ENCODE peak calls at places on chromosomes 11 and 22, in five cellular contexts. J is B cell, K is PC-9, V is K562, P is bronchial epithelial cell. O is an unnamed sample.

GRCh38 chr11:128886401-128887119 is 4.6 kb upstream of the KCNJ5 start:
- DNase-seq in V (no peak), J (no peak), P (peak), K (no peak), O (peak)

GRCh38 chr11:59607703-59608454 is 7.7 kb downstream of the OSBP start:
- DNase-seq in K (no peak), P (no peak), V (no peak), J (no peak), O (no peak)

GRCh38 chr11:729492-730074 is 17.7 kb upstream of the TALDO1 start:
- DNase-seq in P (peak), J (no peak), V (no peak), K (no peak), O (no peak)

GRCh38 chr11:31861011-31861410 is 49.9 kb upstream of the PAX6 start:
- DNase-seq in V (no peak), K (no peak), J (no peak), P (no peak), O (no peak)

GRCh38 chr11:113296016-113296415 is 18.4 kb upstream of the TTC12 start:
- DNase-seq in P (no peak), K (no peak), J (no peak), V (no peak), O (no peak)

GRCh38 chr11:17421781-17422180 is 33.3 kb upstream of the KCNJ11 start:
- DNase-seq in V (no peak), J (no peak), P (no peak), K (no peak), O (no peak)

GRCh38 chr11:67646535-67647336 is 3.8 kb downstream of the ACY3 start:
- DNase-seq in P (no peak), V (no peak), J (peak), K (peak), O (no peak)

GRCh38 chr11:11608783-11609232 is 13.0 kb downstream of the GALNT18 start:
- DNase-seq in K (no peak), J (no peak), V (no peak), P (peak), O (no peak)

GRCh38 chr11:56624661-56625110 is 10.0 kb upstream of the OR5M1 start:
- DNase-seq in V (peak), P (peak), J (no peak), K (peak), O (no peak)

GRCh38 chr22:43206515-43207161 is 19.7 kb upstream of the TTLL12 start:
- DNase-seq in K (no peak), V (no peak), J (no peak), P (no peak), O (no peak)

GRCh38 chr22:32698926-32699619 is 102.4 kb upstream of the TIMP3 start:
- DNase-seq in V (no peak), J (no peak), K (no peak), P (no peak), O (no peak)

GRCh38 chr11:117870176-117870952 is 6.1 kb downstream of the FXYD6 start:
- DNase-seq in J (no peak), K (no peak), P (no peak), V (no peak), O (no peak)

GRCh38 chr11:62137276-62137861 is 13.6 kb downstream of the INCENP start:
- DNase-seq in V (no peak), J (no peak), P (no peak), K (no peak), O (no peak)

GRCh38 chr11:46930089-46930488 is 6.5 kb upstream of the CSTPP1 start:
- DNase-seq in P (peak), V (no peak), K (peak), J (no peak), O (no peak)

GRCh38 chr11:65868076-65868667 is 4.4 kb downstream of the EFEMP2 start:
- DNase-seq in P (no peak), J (peak), V (no peak), K (no peak), O (no peak)

GRCh38 chr11:69642549-69642912 is 1.6 kb downstream of the CCND1 start:
- DNase-seq in J (peak), K (no peak), P (no peak), V (peak), O (peak)

GRCh38 chr22:43057641-43058040 is 31.6 kb downstream of the TTLL1 start:
- DNase-seq in V (no peak), P (no peak), K (no peak), J (no peak), O (no peak)

GRCh38 chr11:58965246-58965985 is 26.1 kb downstream of the GLYATL1 start:
- DNase-seq in V (no peak), J (no peak), P (peak), K (no peak), O (no peak)

GRCh38 chr11:94815705-94816344 is 47.7 kb downstream of the AMOTL1 start:
- DNase-seq in V (no peak), J (no peak), K (no peak), P (no peak), O (peak)

GRCh38 chr11:3859373-3859881 is 4.0 kb downstream of the STIM1 start:
- DNase-seq in V (peak), K (no peak), J (no peak), P (no peak), O (no peak)

GRCh38 chr11:2929880-2930704 is 872 bp upstream of the PHLDA2 start:
- DNase-seq in K (peak), P (peak), V (peak), J (no peak), O (peak)

GRCh38 chr11:104713366-104713765 is 184.9 kb downstream of the CASP12 start:
- DNase-seq in K (no peak), V (no peak), J (no peak), P (no peak), O (no peak)

GRCh38 chr11:110759972-110760381 is 47.7 kb upstream of the ARHGAP20 start:
- DNase-seq in K (no peak), V (no peak), J (no peak), P (peak), O (no peak)

GRCh38 chr22:29225422-29226090 is 19.9 kb downstream of the EMID1 start:
- DNase-seq in J (no peak), K (no peak), V (no peak), P (no peak), O (no peak)

DNA sequence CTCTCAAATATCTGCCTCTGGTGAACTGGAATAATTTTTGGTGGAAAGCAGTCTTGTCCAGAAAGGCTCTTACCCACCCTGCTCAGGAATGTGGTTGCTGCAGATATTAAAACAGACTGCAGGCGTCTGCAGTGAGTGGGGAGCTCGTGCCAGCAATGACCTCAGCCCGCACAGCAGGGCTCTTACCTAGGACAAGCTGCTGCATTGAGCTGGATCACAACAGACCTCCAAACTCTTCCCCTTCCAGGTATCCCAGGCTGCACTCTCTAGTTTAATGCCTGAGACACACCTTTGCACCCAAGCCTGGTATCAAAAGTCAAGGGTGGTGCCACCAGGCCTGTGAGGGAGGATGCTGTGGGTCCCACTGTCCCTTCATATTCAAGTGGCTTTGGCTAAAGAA is 69.7 kb upstream of the CDON start:
- DNase-seq in V (no peak), K (peak), J (no peak), P (peak), O (no peak)
- TF ChIP-seq CTCF in V (no peak), K (no peak), J (no peak), P (no peak), O (no peak)

GRCh38 chr11:45212566-45213315 is 66.3 kb downstream of the PRDM11 start:
- DNase-seq in J (no peak), V (peak), K (no peak), P (no peak), O (peak)

GRCh38 chr11:45213316-45213665 is 66.9 kb downstream of the PRDM11 start:
- DNase-seq in P (no peak), V (no peak), K (no peak), J (no peak), O (no peak)

GRCh38 chr11:45209904-45210699 is 63.7 kb downstream of the PRDM11 start:
- DNase-seq in P (no peak), V (no peak), J (no peak), K (no peak), O (peak)

GRCh38 chr11:45210846-45211245 is 64.4 kb downstream of the PRDM11 start:
- DNase-seq in P (no peak), J (no peak), K (no peak), V (no peak), O (no peak)

GRCh38 chr11:45211732-45212131 is 65.3 kb downstream of the PRDM11 start:
- DNase-seq in K (no peak), V (no peak), P (no peak), J (no peak), O (no peak)
- TF ChIP-seq CTCF in K (no peak), V (peak), P (no peak), J (no peak), O (no peak)

GRCh38 chr22:46455453-46455852 is 82.0 kb downstream of the CELSR1 start:
- DNase-seq in J (no peak), P (no peak), V (no peak), K (no peak), O (no peak)
- TF ChIP-seq CTCF in J (no peak), P (no peak), V (no peak), K (no peak), O (no peak)

GRCh38 chr11:120228794-120229384 is 11.1 kb upstream of the POU2F3 start:
- DNase-seq in J (no peak), V (peak), P (no peak), K (no peak), O (no peak)
- TF ChIP-seq CTCF in J (no peak), V (peak), P (peak), K (peak), O (peak)

DNA sequence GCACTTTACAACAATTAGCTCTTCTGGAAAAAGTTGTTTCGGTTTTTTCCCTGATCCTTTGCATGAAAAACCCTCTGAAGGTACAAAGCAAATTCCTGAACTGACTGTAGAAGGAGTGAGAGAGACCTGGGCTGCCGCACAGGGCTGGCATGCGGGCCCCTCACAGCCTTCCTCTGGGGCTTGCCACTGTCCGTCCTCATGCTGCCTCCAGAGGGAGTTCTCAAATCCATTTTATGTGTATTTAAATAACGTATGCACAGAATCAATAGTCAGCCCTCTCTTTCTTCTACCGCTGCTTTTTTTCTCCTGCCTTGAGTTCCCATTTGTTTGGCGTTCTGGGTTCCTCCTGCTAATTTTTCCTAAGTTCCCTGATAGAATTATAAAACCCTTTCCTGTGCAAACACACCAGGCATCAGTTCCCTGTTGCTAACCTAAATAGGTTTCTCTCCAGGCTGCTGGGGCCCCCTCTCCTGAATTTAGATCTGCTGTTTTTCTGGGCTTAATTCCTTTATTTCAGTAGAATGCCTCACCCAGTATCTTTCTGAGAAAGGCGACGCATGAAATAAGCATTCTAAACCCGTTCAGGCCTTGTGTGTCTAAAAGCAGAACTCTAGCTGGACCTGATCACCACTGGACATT is 52.4 kb downstream of the PHF21B start:
- DNase-seq in K (no peak), V (no peak), J (no peak), P (no peak), O (no peak)
- TF ChIP-seq CTCF in K (peak), V (peak), J (no peak), P (no peak), O (peak)

GRCh38 chr11:130180896-130181294 is 21.3 kb downstream of the ST14 start:
- DNase-seq in K (no peak), P (no peak), J (no peak), V (no peak), O (no peak)

GRCh38 chr11:130178992-130179391 is 19.4 kb downstream of the ST14 start:
- DNase-seq in K (no peak), P (peak), J (no peak), V (no peak), O (no peak)

GRCh38 chr11:130180491-130180890 is 20.9 kb downstream of the ST14 start:
- DNase-seq in J (no peak), P (peak), V (no peak), K (peak), O (no peak)

GRCh38 chr11:130179396-130180306 is 20.1 kb downstream of the ST14 start:
- DNase-seq in P (no peak), J (no peak), K (no peak), V (no peak), O (peak)

GRCh38 chr11:130181295-130182272 is 22.0 kb downstream of the ST14 start:
- DNase-seq in K (peak), P (peak), V (no peak), J (peak), O (peak)
- TF ChIP-seq CTCF in K (no peak), P (no peak), V (no peak), J (no peak), O (no peak)

O was measured in nephron progenitor cell.